ENCODE peak calls at places on chromosomes 7 and 10, in nine cellular contexts. E is heart right ventricle, G is BE2C, X is psoas muscle, M is DND-41, B is lung, A is ovary, Z is GM23338, F is left lung. P is an unnamed sample. For H3K27me3 and H3K36me3, the result is how much of the 10 kb centered on the place peaks cover.

GRCh38 chr7:8260871-8261707 is 878 bp downstream of the ICA1 start:
- DNase-seq in E (peak), G (peak), X (peak), M (peak), B (peak), A (no peak), Z (peak), F (peak), P (peak)

GRCh38 chr7:25179771-25180591 is 48.3 kb downstream of the NPVF start:
- DNase-seq in E (peak), G (peak), X (peak), M (peak), B (peak), A (peak), Z (peak), F (peak), P (peak)

GRCh38 chr7:98216941-98217622 is 5.8 kb downstream of the BHLHA15 start:
- DNase-seq in E (no peak), G (no peak), X (peak), M (no peak), B (no peak), A (no peak), Z (no peak), F (peak), P (no peak)

GRCh38 chr7:113912881-113913280 is 5.9 kb downstream of the PPP1R3A start:
- DNase-seq in E (no peak), G (no peak), X (peak), M (no peak), B (no peak), A (no peak), Z (no peak), F (no peak), P (no peak)

GRCh38 chr7:66756859-66757258 is 16.3 kb downstream of the RABGEF1 start:
- DNase-seq in E (no peak), G (no peak), X (no peak), M (no peak), B (no peak), A (no peak), Z (no peak), F (no peak), P (no peak)

GRCh38 chr10:112649492-112650152 is 202.6 kb downstream of the VTI1A start:
- DNase-seq in E (no peak), G (no peak), X (no peak), M (no peak), B (no peak), A (no peak), Z (no peak), F (no peak), P (no peak)

GRCh38 chr10:75030371-75030770 is 81.1 kb upstream of the SAMD8 start:
- DNase-seq in E (no peak), G (no peak), X (no peak), M (no peak), B (no peak), A (no peak), Z (no peak), F (no peak), P (no peak)

GRCh38 chr7:98040626-98041025 is 50.6 kb upstream of the OCM2 start:
- DNase-seq in E (no peak), G (no peak), X (no peak), M (no peak), B (no peak), A (no peak), Z (no peak), F (no peak), P (no peak)

GRCh38 chr7:140674899-140675701 is 2.4 kb downstream of the ADCK2 start:
- DNase-seq in E (peak), G (peak), X (no peak), M (no peak), B (no peak), A (peak), Z (peak), F (no peak), P (no peak)

GRCh38 chr7:82109288-82109687 is 334.3 kb downstream of the CACNA2D1 start:
- DNase-seq in E (no peak), G (no peak), X (no peak), M (no peak), B (no peak), A (no peak), Z (no peak), F (no peak), P (no peak)

GRCh38 chr7:98090116-98090515 is 16.5 kb upstream of the LMTK2 start:
- DNase-seq in E (no peak), G (no peak), X (no peak), M (no peak), B (no peak), A (no peak), Z (no peak), F (no peak), P (no peak)

GRCh38 chr10:60937022-60937421 is 7.0 kb downstream of the RHOBTB1 start:
- DNase-seq in E (no peak), G (no peak), X (no peak), M (no peak), B (no peak), A (no peak), Z (no peak), F (no peak), P (no peak)

GRCh38 chr7:151637781-151638261 is 118.1 kb upstream of the RHEB start:
- DNase-seq in E (peak), G (peak), X (no peak), M (no peak), B (no peak), A (peak), Z (no peak), F (no peak), P (no peak)

GRCh38 chr7:111954474-111955311 is 251.5 kb downstream of the DOCK4 start:
- DNase-seq in E (no peak), G (no peak), X (no peak), M (no peak), B (no peak), A (no peak), Z (no peak), F (no peak), P (no peak)

GRCh38 chr7:150322833-150323681 is at the start of the genes ACTR3C and LRRC61:
- DNase-seq in E (no peak), G (peak), X (peak), M (peak), B (peak), A (peak), Z (peak), F (peak), P (no peak)

GRCh38 chr10:10830316-10831061 is 187.2 kb upstream of the CELF2 start:
- DNase-seq in E (no peak), G (no peak), X (no peak), M (no peak), B (no peak), A (no peak), Z (no peak), F (no peak), P (no peak)

GRCh38 chr7:105268511-105269392 is 120.0 kb downstream of the SRPK2 start:
- DNase-seq in E (peak), G (peak), X (no peak), M (peak), B (no peak), A (no peak), Z (no peak), F (no peak), P (no peak)

GRCh38 chr7:147485660-147486210 is 1104.8 kb upstream of the C7orf33 start:
- DNase-seq in E (no peak), G (no peak), X (no peak), M (no peak), B (no peak), A (no peak), Z (no peak), F (no peak), P (no peak)

GRCh38 chr10:110572862-110573261 is 5.4 kb downstream of the SMC3 start:
- DNase-seq in E (no peak), G (no peak), X (no peak), M (no peak), B (no peak), A (no peak), Z (no peak), F (no peak), P (no peak)

GRCh38 chr10:110574420-110574819 is 6.9 kb downstream of the SMC3 start:
- DNase-seq in E (no peak), G (no peak), X (no peak), M (no peak), B (no peak), A (no peak), Z (no peak), F (no peak), P (no peak)

GRCh38 chr10:110577056-110577455 is 9.6 kb downstream of the SMC3 start:
- DNase-seq in E (no peak), G (no peak), X (no peak), M (no peak), B (no peak), A (no peak), Z (no peak), F (no peak), P (no peak)

GRCh38 chr10:110571093-110571743 is 3.7 kb downstream of the SMC3 start:
- DNase-seq in E (no peak), G (no peak), X (no peak), M (no peak), B (no peak), A (no peak), Z (no peak), F (no peak), P (no peak)

GRCh38 chr10:110576220-110576619 is 8.7 kb downstream of the SMC3 start:
- DNase-seq in E (no peak), G (no peak), X (no peak), M (no peak), B (no peak), A (no peak), Z (no peak), F (no peak), P (no peak)
- H3K4me3 ChIP-seq in E (no peak), G (no peak), X (no peak), M (no peak), B (no peak), A (no peak), Z (no peak), F (no peak), P (no peak)

GRCh38 chr7:76225951-76226350 is 24.3 kb downstream of the SRRM3 start:
- DNase-seq in E (no peak), G (no peak), X (no peak), M (no peak), B (no peak), A (no peak), Z (no peak), F (no peak), P (no peak)
- H3K27me3 ChIP-seq in E (under half), G (under half), X (half or more), M (under half), B (under half), A (under half), Z (under half), F (under half), P (under half)

DNA sequence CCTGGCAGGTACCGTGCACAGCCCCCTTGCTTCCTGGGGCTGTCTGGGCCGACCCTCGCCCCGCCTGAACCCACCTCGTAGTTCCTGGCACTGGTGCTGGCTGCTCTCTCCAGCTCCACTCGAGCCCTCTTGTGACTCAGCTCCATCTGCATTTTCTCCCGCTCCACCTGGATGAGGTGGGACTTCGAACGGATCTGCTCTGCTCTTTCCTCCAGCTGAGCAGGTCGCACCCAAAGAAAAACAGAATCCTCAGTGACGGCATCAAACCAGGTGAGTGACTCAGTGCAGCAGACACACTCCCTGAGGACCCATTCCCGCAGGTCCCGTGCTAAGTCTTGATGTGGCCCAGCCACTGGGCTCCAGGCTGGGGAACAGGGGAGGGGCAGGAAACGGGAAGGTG is 7.4 kb downstream of the MAD1L1 start:
- DNase-seq in E (no peak), G (no peak), X (no peak), M (no peak), B (peak), A (no peak), Z (no peak), F (peak), P (no peak)
- H3K36me3 ChIP-seq in E (half or more), G (half or more), X (half or more), M (half or more), B (under half), A (under half), Z (under half), F (under half), P (under half)

DNA sequence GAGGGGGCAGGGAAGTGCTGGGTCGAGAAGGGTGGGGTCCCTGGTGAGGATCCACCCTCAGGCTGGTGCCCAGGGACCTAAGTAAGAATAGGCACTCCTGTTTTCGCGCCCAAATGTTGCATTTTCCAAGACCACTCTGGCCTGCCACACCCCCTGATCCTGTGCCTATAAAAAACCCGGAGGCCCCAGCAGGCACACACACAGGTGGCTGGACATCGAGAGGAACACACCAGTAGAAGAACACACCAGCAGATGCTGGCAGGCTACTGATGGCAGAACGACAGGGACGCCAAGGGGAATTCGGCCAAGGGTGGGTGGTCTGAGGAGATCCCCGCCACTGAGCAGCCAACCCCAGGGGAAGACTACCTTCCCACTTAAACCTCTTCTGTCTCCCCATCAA is 633.9 kb upstream of the POT1 start:
- DNase-seq in E (no peak), G (no peak), X (no peak), M (no peak), B (no peak), A (no peak), Z (no peak), F (peak), P (no peak)
- H3K4me3 ChIP-seq in E (no peak), G (no peak), X (no peak), M (no peak), B (no peak), A (no peak), Z (no peak), F (no peak), P (no peak)